ENCODE peak calls at places on chromosomes 2 and 18, in seven cellular contexts. B is GM12865, O is cardiac fibroblast, C is right atrium auricular region, N is cardiac muscle cell, J is stomach, M is IMR-90. Y is an unnamed sample.

GRCh38 chr2:142495141-142495540 is 364.3 kb upstream of the LRP1B start:
- DNase-seq in M (no peak), C (no peak), J (no peak), B (no peak), O (no peak), N (no peak), Y (no peak)

GRCh38 chr18:45687617-45688016 is 36.4 kb upstream of the SLC14A1 start:
- DNase-seq in J (no peak), C (no peak), B (peak), M (no peak), N (no peak), O (no peak), Y (no peak)

GRCh38 chr2:96604104-96604503 is 34.0 kb downstream of the KANSL3 start:
- DNase-seq in J (no peak), N (no peak), M (no peak), C (no peak), B (no peak), O (no peak), Y (no peak)

GRCh38 chr2:162333968-162334367 is 10.0 kb upstream of the GCA start:
- DNase-seq in O (peak), N (peak), B (peak), C (no peak), M (peak), J (peak), Y (peak)

GRCh38 chr18:31760695-31761094 is at the start of gene SLC25A52:
- DNase-seq in M (no peak), J (no peak), B (no peak), N (peak), C (no peak), O (no peak), Y (no peak)

GRCh38 chr2:46548103-46548486 is 68.7 kb downstream of the TMEM247 start:
- DNase-seq in B (no peak), J (no peak), M (no peak), O (no peak), C (no peak), N (no peak), Y (no peak)

GRCh38 chr2:182897137-182897536 is 30.7 kb upstream of the FRZB start:
- DNase-seq in M (peak), N (no peak), C (no peak), J (no peak), B (no peak), O (peak), Y (peak)

GRCh38 chr2:44802409-44803099 is 138.9 kb upstream of the SIX3 start:
- DNase-seq in O (no peak), C (no peak), M (no peak), B (no peak), N (no peak), J (peak), Y (no peak)

GRCh38 chr2:150485871-150486538 is 1.5 kb downstream of the RND3 start:
- DNase-seq in O (peak), B (no peak), N (peak), J (peak), M (peak), C (peak), Y (peak)

GRCh38 chr2:239548491-239548890 is 147.7 kb upstream of the HDAC4 start:
- DNase-seq in J (no peak), B (no peak), O (no peak), M (no peak), C (no peak), N (no peak), Y (no peak)

GRCh38 chr2:158269143-158269542 is 167.5 kb downstream of the UPP2 start:
- DNase-seq in B (no peak), C (no peak), N (no peak), J (peak), O (no peak), M (no peak), Y (no peak)

GRCh38 chr18:3466872-3467271 is 16.9 kb downstream of the TGIF1 start:
- DNase-seq in C (no peak), J (no peak), M (no peak), O (no peak), N (no peak), B (no peak), Y (no peak)

GRCh38 chr2:85516649-85517389 is 22.1 kb upstream of the MAT2A start:
- DNase-seq in J (peak), O (no peak), N (no peak), M (peak), C (no peak), B (no peak), Y (no peak)

GRCh38 chr2:6909431-6910385 is 7.5 kb upstream of the RNF144A start:
- DNase-seq in M (no peak), N (no peak), O (no peak), C (no peak), J (no peak), B (peak), Y (no peak)

GRCh38 chr2:170369894-170370293 is 191.9 kb downstream of the MYO3B start:
- DNase-seq in J (no peak), O (peak), N (peak), B (no peak), C (no peak), M (peak), Y (peak)

GRCh38 chr2:83475371-83475770 is 983.7 kb downstream of the SUCLG1 start:
- DNase-seq in C (no peak), B (no peak), M (no peak), O (no peak), J (no peak), N (no peak), Y (no peak)

GRCh38 chr2:43174368-43175186 is 51.8 kb downstream of the ZFP36L2 start:
- DNase-seq in M (no peak), J (peak), C (no peak), O (peak), N (peak), B (peak), Y (no peak)

GRCh38 chr2:106168657-106169056 is 25.4 kb downstream of the UXS1 start:
- DNase-seq in B (no peak), M (no peak), N (no peak), O (no peak), C (no peak), J (no peak), Y (no peak)

DNA sequence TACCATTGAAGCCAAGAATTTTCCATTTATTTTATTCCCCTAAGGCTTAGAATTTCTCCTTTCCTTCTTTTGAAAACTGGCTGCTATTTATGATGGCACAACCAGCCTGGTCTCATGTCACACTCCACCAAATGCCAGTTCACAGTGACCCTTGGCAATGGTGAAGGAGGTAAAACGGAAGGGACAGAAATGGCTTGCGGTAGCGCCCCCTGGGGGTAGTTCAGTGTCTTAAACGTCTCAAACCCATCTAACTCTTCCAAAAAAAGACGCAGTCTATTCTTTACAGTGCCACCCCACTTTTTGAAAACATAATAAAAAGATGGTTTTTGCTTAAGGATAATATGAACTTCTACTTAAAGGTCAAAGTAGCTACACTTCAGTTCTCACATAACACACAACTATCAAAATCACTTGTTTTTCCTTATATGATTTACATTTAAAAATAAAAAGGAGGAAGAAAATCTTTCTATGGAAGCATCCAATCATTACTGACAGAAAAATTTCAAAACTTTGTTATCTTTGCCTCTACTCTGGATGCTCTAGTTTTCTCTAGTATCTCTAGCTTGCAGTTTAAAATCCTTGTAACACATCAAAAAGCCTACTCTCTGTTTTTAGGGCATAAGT is 28.0 kb downstream of the PNO1 start:
- DNase-seq in B (peak), M (peak), J (no peak), O (peak), N (peak), C (no peak), Y (peak)
- TF ChIP-seq CTCF in B (peak), M (peak), J (no peak), O (peak), N (peak), C (peak), Y (peak)

DNA sequence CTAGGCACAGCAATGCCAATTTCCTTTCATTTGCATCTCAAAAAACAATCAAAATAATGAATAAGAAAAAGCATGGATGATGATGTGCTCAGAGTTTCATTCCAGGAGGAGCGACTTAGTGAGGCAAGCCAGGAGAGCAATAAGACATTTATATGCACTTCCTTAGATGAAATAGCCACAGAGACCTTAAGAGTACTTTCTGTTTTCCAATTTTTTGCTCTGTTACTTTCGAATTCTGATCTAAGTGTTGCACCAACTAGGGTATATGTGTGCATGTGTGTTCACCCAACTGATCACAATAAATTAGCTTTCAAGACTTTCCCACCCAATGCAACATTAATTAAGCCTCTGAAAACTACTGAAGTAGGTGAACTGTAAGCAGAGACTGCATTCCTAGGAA is 709 bp downstream of the RAB27B start:
- DNase-seq in C (no peak), J (no peak), N (no peak), O (no peak), M (no peak), B (no peak), Y (no peak)
- H3K4me3 ChIP-seq in C (peak), J (peak), N (peak), O (peak), M (peak), B (no peak), Y (peak)

GRCh38 chr2:22110244-22110651 is 986.5 kb downstream of the TDRD15 start:
- DNase-seq in J (no peak), M (no peak), N (no peak), B (no peak), O (no peak), C (no peak), Y (no peak)
- TF ChIP-seq CTCF in J (no peak), M (no peak), N (no peak), B (no peak), O (peak), C (no peak), Y (no peak)

GRCh38 chr2:168165418-168165817 is 82.0 kb downstream of the STK39 start:
- DNase-seq in C (no peak), O (peak), B (no peak), N (peak), M (no peak), J (no peak), Y (peak)
- H3K4me3 ChIP-seq in C (no peak), O (no peak), B (no peak), N (no peak), M (no peak), J (no peak), Y (no peak)

GRCh38 chr18:34870916-34871315 is 160.8 kb downstream of the DTNA start:
- DNase-seq in M (no peak), N (no peak), O (no peak), C (no peak), J (no peak), B (no peak), Y (no peak)

GRCh38 chr18:34867520-34867919 is 157.4 kb downstream of the DTNA start:
- DNase-seq in J (no peak), B (no peak), N (peak), O (peak), C (no peak), M (no peak), Y (no peak)

GRCh38 chr18:34864836-34865497 is 154.9 kb downstream of the DTNA start:
- DNase-seq in B (no peak), M (no peak), O (no peak), N (no peak), J (no peak), C (no peak), Y (no peak)

GRCh38 chr18:34866310-34866709 is 156.2 kb downstream of the DTNA start:
- DNase-seq in J (no peak), B (no peak), M (no peak), O (no peak), N (no peak), C (no peak), Y (no peak)

GRCh38 chr18:34866739-34867138 is 156.6 kb downstream of the DTNA start:
- DNase-seq in O (peak), M (peak), J (no peak), B (no peak), C (no peak), N (peak), Y (peak)
- TF ChIP-seq CTCF in O (peak), M (peak), J (no peak), B (peak), C (no peak), N (peak), Y (peak)

GRCh38 chr18:57438669-57439616 is 3.8 kb downstream of the ONECUT2 start:
- DNase-seq in B (no peak), J (no peak), N (no peak), M (no peak), O (no peak), C (no peak), Y (no peak)
- H3K4me3 ChIP-seq in B (no peak), J (peak), N (peak), M (no peak), O (no peak), C (peak), Y (no peak)

DNA sequence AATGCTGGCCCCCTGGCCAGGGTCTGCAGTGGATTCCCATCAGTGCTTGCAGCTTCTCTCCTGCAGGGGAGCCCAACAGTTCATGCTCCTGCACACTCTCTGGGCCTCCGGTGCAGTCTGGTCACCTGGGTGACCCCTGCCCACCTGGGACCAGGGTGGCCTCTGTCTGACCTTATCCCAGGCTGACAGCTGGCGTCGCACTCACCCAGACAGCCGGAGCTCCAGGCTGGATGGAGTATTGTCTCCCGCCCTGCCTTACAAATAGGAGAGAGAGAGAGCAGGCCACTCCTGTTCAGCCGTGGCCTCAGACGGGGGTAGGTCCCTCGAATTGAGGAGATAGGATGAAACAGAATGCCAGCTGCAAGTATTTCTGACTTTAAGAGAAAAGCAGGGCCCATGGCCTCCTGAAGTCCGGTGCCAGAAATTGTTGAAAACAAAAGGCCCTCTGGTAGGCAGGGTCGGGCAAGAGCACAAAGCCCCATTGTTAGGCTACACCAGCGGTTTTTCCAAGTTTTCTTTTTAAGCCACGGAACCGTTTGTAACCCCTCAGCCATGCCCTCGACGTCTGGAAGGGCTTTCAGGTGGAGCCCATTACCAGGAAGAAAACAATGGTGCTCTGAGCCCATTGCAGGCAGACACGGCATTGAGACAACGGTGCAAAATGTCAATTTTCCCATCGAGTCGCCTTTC is 258.4 kb downstream of the BCL11A start:
- DNase-seq in O (no peak), J (no peak), C (no peak), B (no peak), N (no peak), M (no peak), Y (no peak)
- TF ChIP-seq CTCF in O (no peak), J (no peak), C (no peak), B (no peak), N (no peak), M (no peak), Y (no peak)

GRCh38 chr2:152525277-152525838 is 190.4 kb downstream of the FMNL2 start:
- DNase-seq in J (no peak), N (peak), M (peak), O (peak), C (no peak), B (no peak), Y (peak)
- H3K4me3 ChIP-seq in J (no peak), N (no peak), M (no peak), O (no peak), C (no peak), B (no peak), Y (no peak)

DNA sequence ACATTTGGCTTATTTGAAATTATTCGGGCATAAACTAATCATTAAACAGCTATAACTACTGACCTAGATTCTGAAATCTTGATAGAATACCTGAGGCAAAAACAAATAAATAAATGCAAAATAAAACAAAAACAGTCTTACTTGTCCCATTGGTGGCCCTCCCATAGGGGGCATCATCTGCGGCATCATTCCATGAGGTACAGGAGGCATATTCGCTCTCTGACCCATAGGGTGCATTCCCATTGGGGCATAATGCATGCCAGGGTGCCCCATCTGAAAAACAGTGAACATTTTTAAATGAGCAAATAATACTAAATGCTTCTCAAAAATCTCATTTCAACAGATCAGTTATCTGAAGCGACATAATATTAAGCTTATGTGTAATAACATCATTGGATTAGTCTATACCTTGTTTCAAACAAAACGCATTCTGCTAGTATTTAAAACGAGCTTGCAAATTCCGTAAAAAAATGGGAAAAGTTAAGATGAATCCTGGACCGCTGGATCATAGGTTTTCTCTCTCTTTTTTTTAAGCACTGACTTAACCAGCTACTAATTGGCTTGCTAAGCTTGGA is 1.3 kb downstream of the PRPF40A start:
- DNase-seq in J (no peak), B (peak), M (peak), C (no peak), O (peak), N (peak), Y (peak)
- TF ChIP-seq CTCF in J (no peak), B (peak), M (peak), C (no peak), O (peak), N (peak), Y (peak)

DNA sequence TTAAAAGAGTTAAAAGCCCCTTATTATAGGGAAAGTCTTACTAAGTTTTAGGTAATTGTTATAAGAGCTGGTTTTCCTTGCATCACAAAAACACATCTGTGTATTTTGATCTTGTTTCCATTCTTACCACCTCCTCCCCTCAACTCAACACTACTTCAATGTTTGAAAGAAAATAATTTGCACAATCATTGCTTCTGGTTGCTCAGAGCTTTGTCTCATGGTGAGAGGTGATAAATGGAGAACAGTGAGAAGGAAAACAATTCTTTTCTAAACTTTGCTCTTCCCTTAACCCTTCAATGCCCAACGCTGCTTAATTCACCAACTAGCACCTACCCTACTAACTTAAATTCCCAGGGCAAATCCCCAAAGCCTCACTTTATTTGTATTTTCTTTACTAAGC is 268.1 kb upstream of the LINC00305 start:
- DNase-seq in O (no peak), N (no peak), M (no peak), B (no peak), J (no peak), C (no peak), Y (no peak)
- H3K4me3 ChIP-seq in O (no peak), N (no peak), M (no peak), B (no peak), J (no peak), C (no peak), Y (no peak)

Y was measured in AG10803.